ENCODE peak calls at places on chromosomes 5 and 9, in five cellular contexts. K is PC-9, W is iris pigment epithelial cell, J is RPMI7951, F is ELR. S is an unnamed sample.

GRCh38 chr5:11777096-11777495 is 127.2 kb downstream of the CTNND2 start:
- DNase-seq in J (no peak), W (no peak), F (no peak), K (no peak), S (peak; percentile 3)

GRCh38 chr9:135402739-135403695 is 76.6 kb upstream of the PPP1R26 start:
- DNase-seq in K (no peak), F (no peak), W (no peak), J (no peak), S (no peak)

GRCh38 chr5:119393201-119393691 is 37.4 kb downstream of the TNFAIP8 start:
- DNase-seq in W (no peak), K (no peak), F (no peak), J (no peak), S (no peak)

GRCh38 chr5:88556415-88556814 is 287.8 kb upstream of the TMEM161B start:
- DNase-seq in F (no peak), J (no peak), K (no peak), W (no peak), S (no peak)

GRCh38 chr5:178196986-178197385 is 7.3 kb upstream of the HNRNPAB start:
- DNase-seq in F (peak; percentile 30), W (no peak), J (no peak), K (no peak), S (no peak)

GRCh38 chr9:96126321-96126881 is 175.6 kb downstream of the HSD17B3 start:
- DNase-seq in F (no peak), W (no peak), J (no peak), K (no peak), S (no peak)

GRCh38 chr9:130039504-130040147 is 3.4 kb downstream of the FNBP1 start:
- DNase-seq in J (no peak), F (peak; percentile 45), W (no peak), K (no peak), S (no peak)

GRCh38 chr5:23042231-23042630 is 189.1 kb upstream of the CDH12 start:
- DNase-seq in F (no peak), J (no peak), K (no peak), W (no peak), S (no peak)

GRCh38 chr9:68951879-68952659 is 61.8 kb downstream of the PRKACG start:
- DNase-seq in F (no peak), J (no peak), W (no peak), K (no peak), S (no peak)

GRCh38 chr9:134962065-134962997 is 44.6 kb upstream of the FCN1 start:
- DNase-seq in K (no peak), F (no peak), W (no peak), J (no peak), S (no peak)

GRCh38 chr5:162512935-162513575 is 445.5 kb downstream of the GABRG2 start:
- DNase-seq in F (no peak), W (no peak), J (no peak), K (no peak), S (peak; percentile 0)

GRCh38 chr5:93582677-93583524 is at the start of gene NR2F1:
- DNase-seq in K (peak; percentile 46), W (peak; percentile 100), F (peak; percentile 98), J (peak; percentile 98), S (peak; percentile 29)

GRCh38 chr5:139065296-139065695 is 132.9 kb downstream of the SIL1 start:
- DNase-seq in W (peak; percentile 46), F (no peak), J (no peak), K (no peak), S (no peak)

GRCh38 chr5:11719888-11720481 is 184.3 kb downstream of the CTNND2 start:
- DNase-seq in K (peak; percentile 44), W (peak; percentile 10), J (peak; percentile 9), F (peak; percentile 47), S (peak; percentile 32)

GRCh38 chr5:126597156-126597555 is 2.1 kb upstream of the ALDH7A1 start:
- DNase-seq in J (peak; percentile 60), F (peak; percentile 85), K (no peak), W (peak; percentile 96), S (peak; percentile 100)

GRCh38 chr9:126151031-126151670 is 175.5 kb upstream of the MVB12B start:
- DNase-seq in F (no peak), J (no peak), W (no peak), K (no peak), S (no peak)

GRCh38 chr5:10595305-10595677 is 31.4 kb downstream of the ANKRD33B start:
- DNase-seq in J (peak; percentile 34), K (no peak), F (peak; percentile 78), W (peak; percentile 59), S (peak; percentile 18)

GRCh38 chr5:59496524-59497134 is 396.9 kb downstream of the PDE4D start:
- DNase-seq in W (peak; percentile 36), K (no peak), J (no peak), F (peak; percentile 56), S (no peak)

GRCh38 chr5:53418844-53419243 is 61.6 kb upstream of the FST start:
- DNase-seq in J (peak; percentile 72), F (peak; percentile 100), K (no peak), W (peak; percentile 97), S (peak; percentile 99)

GRCh38 chr5:34991486-34992238 is 56.1 kb downstream of the AGXT2 start:
- DNase-seq in W (peak; percentile 74), F (peak; percentile 12), J (peak; percentile 11), K (no peak), S (no peak)

GRCh38 chr5:168802337-168802736 is 223.2 kb upstream of the PANK3 start:
- DNase-seq in J (no peak), K (no peak), F (no peak), W (no peak), S (no peak)

GRCh38 chr9:36337002-36337401 is 63.1 kb downstream of the RNF38 start:
- DNase-seq in F (no peak), J (no peak), K (no peak), W (no peak), S (peak; percentile 99)

GRCh38 chr9:121604242-121604641 is 47.2 kb upstream of the DAB2IP start:
- DNase-seq in W (no peak), J (peak; percentile 38), K (no peak), F (peak; percentile 37), S (no peak)

GRCh38 chr5:5560016-5560415 is 137.5 kb downstream of the ICE1 start:
- DNase-seq in K (no peak), F (no peak), W (no peak), J (no peak), S (no peak)

GRCh38 chr5:80128129-80128528 is 93.0 kb downstream of the THBS4 start:
- DNase-seq in W (no peak), K (no peak), J (peak; percentile 81), F (peak; percentile 55), S (no peak)

GRCh38 chr9:16726718-16727451 is 143.6 kb downstream of the BNC2 start:
- DNase-seq in K (peak; percentile 58), W (peak; percentile 93), F (peak; percentile 89), J (peak; percentile 88), S (peak; percentile 53)